ENCODE peak calls at places on chromosomes 3 and 15, in eight cellular contexts. W, Q, I, Z, X, Y, M and S are unnamed samples.

GRCh38 chr3:127067116-127067910 is 84.4 kb downstream of the PLXNA1 start:
- DNase-seq in W (no peak), Q (no peak), I (no peak), Z (no peak), X (no peak), Y (no peak), M (no peak), S (no peak)

GRCh38 chr15:92817339-92817886 is 82.7 kb upstream of the CHD2 start:
- DNase-seq in W (no peak), Q (no peak), I (no peak), Z (no peak), X (no peak), Y (no peak), M (no peak), S (no peak)

GRCh38 chr3:114318295-114318694 is 24.5 kb downstream of the TIGIT start:
- DNase-seq in W (no peak), Q (no peak), I (no peak), Z (no peak), X (no peak), Y (no peak), M (no peak), S (no peak)

GRCh38 chr15:31148622-31149505 is 47.3 kb upstream of the TRPM1 start:
- DNase-seq in W (no peak), Q (no peak), I (no peak), Z (no peak), X (no peak), Y (no peak), M (no peak), S (no peak)

GRCh38 chr3:183560607-183561006 is 5.1 kb upstream of the KLHL6 start:
- DNase-seq in W (no peak), Q (no peak), I (no peak), Z (peak; percentile 15), X (peak; percentile 21), Y (peak; percentile 55), M (no peak), S (no peak)

GRCh38 chr3:84077479-84077878 is 881.3 kb upstream of the CADM2 start:
- DNase-seq in W (no peak), Q (no peak), I (no peak), Z (no peak), X (no peak), Y (peak; percentile 2), M (no peak), S (no peak)

GRCh38 chr3:116256843-116257485 is 188.3 kb downstream of the LSAMP start:
- DNase-seq in W (no peak), Q (no peak), I (no peak), Z (no peak), X (no peak), Y (no peak), M (no peak), S (no peak)

GRCh38 chr15:29400701-29401100 is 131.1 kb upstream of the NSMCE3 start:
- DNase-seq in W (no peak), Q (no peak), I (no peak), Z (no peak), X (no peak), Y (no peak), M (no peak), S (no peak)

GRCh38 chr15:47506543-47507090 is 210.7 kb upstream of the SEMA6D start:
- DNase-seq in W (no peak), Q (no peak), I (no peak), Z (no peak), X (no peak), Y (no peak), M (no peak), S (no peak)

GRCh38 chr3:45546636-45547201 is 47.8 kb upstream of the LIMD1 start:
- DNase-seq in W (peak; percentile 15), Q (no peak), I (no peak), Z (peak; percentile 33), X (no peak), Y (peak; percentile 75), M (no peak), S (no peak)

GRCh38 chr15:92166029-92166428 is 227.7 kb upstream of the ST8SIA2 start:
- DNase-seq in W (no peak), Q (no peak), I (no peak), Z (no peak), X (no peak), Y (peak; percentile 37), M (no peak), S (no peak)

GRCh38 chr3:14451844-14452533 is 49.6 kb downstream of the SLC6A6 start:
- DNase-seq in W (no peak), Q (peak; percentile 91), I (no peak), Z (peak; percentile 93), X (peak; percentile 96), Y (no peak), M (peak; percentile 81), S (peak; percentile 85)

GRCh38 chr3:2468816-2469215 is 370.1 kb downstream of the CNTN4 start:
- DNase-seq in W (no peak), Q (no peak), I (no peak), Z (no peak), X (no peak), Y (no peak), M (no peak), S (no peak)

GRCh38 chr3:136255672-136256406 is 5.7 kb downstream of the PCCB start:
- DNase-seq in W (no peak), Q (no peak), I (peak; percentile 64), Z (no peak), X (no peak), Y (no peak), M (no peak), S (no peak)

GRCh38 chr15:55829826-55830225 is 86.9 kb upstream of the PRTG start:
- DNase-seq in W (no peak), Q (no peak), I (no peak), Z (no peak), X (peak; percentile 26), Y (no peak), M (no peak), S (no peak)

GRCh38 chr3:61574854-61575253 is 13.5 kb downstream of the PTPRG start:
- DNase-seq in W (no peak), Q (peak; percentile 96), I (no peak), Z (no peak), X (peak; percentile 100), Y (no peak), M (no peak), S (peak; percentile 74)

GRCh38 chr15:31275331-31276262 is 51.0 kb upstream of the KLF13 start:
- DNase-seq in W (no peak), Q (no peak), I (peak; percentile 64), Z (no peak), X (no peak), Y (peak; percentile 0), M (no peak), S (no peak)

GRCh38 chr3:127535901-127536817 is 54.4 kb downstream of the TPRA1 start:
- DNase-seq in W (no peak), Q (no peak), I (no peak), Z (no peak), X (no peak), Y (no peak), M (no peak), S (no peak)

GRCh38 chr15:33064878-33065277 is 129.6 kb downstream of the FMN1 start:
- DNase-seq in W (no peak), Q (peak; percentile 70), I (no peak), Z (no peak), X (peak; percentile 40), Y (no peak), M (no peak), S (peak; percentile 62)

GRCh38 chr3:197366301-197367044 is 68.1 kb upstream of the DLG1 start:
- DNase-seq in W (no peak), Q (peak; percentile 56), I (no peak), Z (no peak), X (no peak), Y (no peak), M (no peak), S (no peak)

GRCh38 chr3:70264122-70264780 is 48.2 kb downstream of the MDFIC2 start:
- DNase-seq in W (no peak), Q (no peak), I (no peak), Z (peak; percentile 92), X (peak; percentile 61), Y (no peak), M (no peak), S (no peak)

GRCh38 chr3:102398196-102398595 is 36.6 kb upstream of the ZPLD1 start:
- DNase-seq in W (no peak), Q (no peak), I (no peak), Z (no peak), X (no peak), Y (no peak), M (no peak), S (no peak)

GRCh38 chr3:58005662-58006061 is 2.6 kb upstream of the FLNB start:
- DNase-seq in W (no peak), Q (peak; percentile 47), I (no peak), Z (peak; percentile 55), X (peak; percentile 76), Y (no peak), M (no peak), S (peak; percentile 79)

GRCh38 chr15:63971904-63972303 is 74.4 kb downstream of the DAPK2 start:
- DNase-seq in W (no peak), Q (no peak), I (no peak), Z (no peak), X (no peak), Y (no peak), M (no peak), S (no peak)

GRCh38 chr3:55662683-55663082 is 175.6 kb upstream of the WNT5A start:
- DNase-seq in W (no peak), Q (peak; percentile 23), I (no peak), Z (no peak), X (peak; percentile 83), Y (no peak), M (no peak), S (peak; percentile 46)

GRCh38 chr15:53962646-53963561 is 15.3 kb upstream of the UNC13C start:
- DNase-seq in W (no peak), Q (no peak), I (peak; percentile 49), Z (peak; percentile 18), X (peak; percentile 17), Y (peak; percentile 33), M (peak; percentile 32), S (no peak)